ENCODE peak calls at places on chromosomes 7 and 10, in four cellular contexts. One of them, this sample, is unnamed.

GRCh38 chr10:17375936-17376584 is 78.3 kb downstream of the ST8SIA6 start:
- DNase-seq in GM12878: no peak
- DNase-seq in SK-N-SH: peak; percentile 16
- DNase-seq in HepG2: peak; percentile 17
- DNase-seq in this sample: peak; percentile 7

GRCh38 chr7:146690987-146691386 is 574.4 kb downstream of the CNTNAP2 start:
- DNase-seq in GM12878: no peak
- DNase-seq in SK-N-SH: no peak
- DNase-seq in HepG2: no peak
- DNase-seq in this sample: no peak

GRCh38 chr10:121322046-121322445 is 276.2 kb downstream of the FGFR2 start:
- DNase-seq in GM12878: no peak
- DNase-seq in SK-N-SH: no peak
- DNase-seq in HepG2: no peak
- DNase-seq in this sample: no peak

GRCh38 chr7:138161600-138162081 is 85.4 kb downstream of the AKR1D1 start:
- DNase-seq in GM12878: peak; percentile 76
- DNase-seq in SK-N-SH: peak; percentile 91
- DNase-seq in HepG2: peak; percentile 95
- DNase-seq in this sample: peak; percentile 88

GRCh38 chr10:84395581-84395980 is 67.2 kb downstream of the CCSER2 start:
- DNase-seq in GM12878: no peak
- DNase-seq in SK-N-SH: no peak
- DNase-seq in HepG2: no peak
- DNase-seq in this sample: no peak

GRCh38 chr10:130017010-130017630 is 53.0 kb upstream of the EBF3 start:
- DNase-seq in GM12878: no peak
- DNase-seq in SK-N-SH: no peak
- DNase-seq in HepG2: no peak
- DNase-seq in this sample: no peak

GRCh38 chr10:102596506-102596971 is 47.7 kb upstream of the TRIM8 start:
- DNase-seq in GM12878: no peak
- DNase-seq in SK-N-SH: peak; percentile 76
- DNase-seq in HepG2: peak; percentile 70
- DNase-seq in this sample: peak; percentile 66

GRCh38 chr7:142616121-142616643 is 133.1 kb upstream of the PRSS1 start:
- DNase-seq in GM12878: no peak
- DNase-seq in SK-N-SH: no peak
- DNase-seq in HepG2: no peak
- DNase-seq in this sample: no peak

GRCh38 chr10:130377986-130378545 is 241.9 kb downstream of the GLRX3 start:
- DNase-seq in GM12878: no peak
- DNase-seq in SK-N-SH: no peak
- DNase-seq in HepG2: no peak
- DNase-seq in this sample: no peak

GRCh38 chr7:96122746-96123145 is 199.2 kb downstream of the SLC25A13 start:
- DNase-seq in GM12878: no peak
- DNase-seq in SK-N-SH: no peak
- DNase-seq in HepG2: no peak
- DNase-seq in this sample: no peak

GRCh38 chr10:97879241-97879640 is 29.6 kb downstream of the GOLGA7B start:
- DNase-seq in GM12878: no peak
- DNase-seq in SK-N-SH: no peak
- DNase-seq in HepG2: no peak
- DNase-seq in this sample: no peak

GRCh38 chr10:88557659-88558058 is 25.5 kb downstream of the RNLS start:
- DNase-seq in GM12878: no peak
- DNase-seq in SK-N-SH: no peak
- DNase-seq in HepG2: no peak
- DNase-seq in this sample: no peak

GRCh38 chr7:97025983-97026704 is 1.5 kb upstream of the DLX5 start:
- DNase-seq in GM12878: no peak
- DNase-seq in SK-N-SH: no peak
- DNase-seq in HepG2: no peak
- DNase-seq in this sample: no peak

GRCh38 chr7:19011212-19011611 is 106.2 kb downstream of the TWIST1 start:
- DNase-seq in GM12878: no peak
- DNase-seq in SK-N-SH: no peak
- DNase-seq in HepG2: no peak
- DNase-seq in this sample: no peak

GRCh38 chr7:19009936-19010280 is 107.5 kb downstream of the TWIST1 start:
- DNase-seq in GM12878: no peak
- DNase-seq in SK-N-SH: no peak
- DNase-seq in HepG2: no peak
- DNase-seq in this sample: no peak

GRCh38 chr7:19015066-19015465 is 102.4 kb downstream of the TWIST1 start:
- DNase-seq in GM12878: no peak
- DNase-seq in SK-N-SH: no peak
- DNase-seq in HepG2: no peak
- DNase-seq in this sample: no peak

GRCh38 chr7:19009241-19009935 is 108.0 kb downstream of the TWIST1 start:
- DNase-seq in GM12878: no peak
- DNase-seq in SK-N-SH: no peak
- DNase-seq in HepG2: no peak
- DNase-seq in this sample: no peak
- TF ChIP-seq PBX3 in GM12878: no peak
- TF ChIP-seq PBX3 in SK-N-SH: peak; percentile 60
- TF ChIP-seq PBX3 in HepG2: no peak
- TF ChIP-seq PBX3 in this sample: no peak

GRCh38 chr7:122155566-122155965 is 11.5 kb upstream of the AASS start:
- DNase-seq in GM12878: no peak
- DNase-seq in SK-N-SH: no peak
- DNase-seq in HepG2: no peak
- DNase-seq in this sample: no peak
- TF ChIP-seq PBX3 in GM12878: no peak
- TF ChIP-seq PBX3 in SK-N-SH: no peak
- TF ChIP-seq PBX3 in HepG2: no peak
- TF ChIP-seq PBX3 in this sample: no peak

GRCh38 chr10:133530506-133530905 is 3.3 kb downstream of the CYP2E1 start:
- DNase-seq in GM12878: no peak
- DNase-seq in SK-N-SH: no peak
- DNase-seq in HepG2: no peak
- DNase-seq in this sample: no peak
- TF ChIP-seq PBX3 in GM12878: no peak
- TF ChIP-seq PBX3 in SK-N-SH: no peak
- TF ChIP-seq PBX3 in HepG2: no peak
- TF ChIP-seq PBX3 in this sample: no peak

GRCh38 chr10:68795886-68796532 is 31.3 kb upstream of the STOX1 start:
- DNase-seq in GM12878: no peak
- DNase-seq in SK-N-SH: no peak
- DNase-seq in HepG2: no peak
- DNase-seq in this sample: no peak

GRCh38 chr10:68796609-68797008 is 30.7 kb upstream of the STOX1 start:
- DNase-seq in GM12878: no peak
- DNase-seq in SK-N-SH: no peak
- DNase-seq in HepG2: no peak
- DNase-seq in this sample: no peak

GRCh38 chr10:68790476-68790875 is 36.9 kb upstream of the STOX1 start:
- DNase-seq in GM12878: no peak
- DNase-seq in SK-N-SH: no peak
- DNase-seq in HepG2: no peak
- DNase-seq in this sample: no peak

GRCh38 chr10:68787813-68788212 is 39.5 kb upstream of the STOX1 start:
- DNase-seq in GM12878: no peak
- DNase-seq in SK-N-SH: no peak
- DNase-seq in HepG2: no peak
- DNase-seq in this sample: no peak

GRCh38 chr10:68792115-68792514 is 35.2 kb upstream of the STOX1 start:
- DNase-seq in GM12878: no peak
- DNase-seq in SK-N-SH: no peak
- DNase-seq in HepG2: no peak
- DNase-seq in this sample: no peak
- TF ChIP-seq PBX3 in GM12878: no peak
- TF ChIP-seq PBX3 in SK-N-SH: no peak
- TF ChIP-seq PBX3 in HepG2: no peak
- TF ChIP-seq PBX3 in this sample: no peak

GRCh38 chr7:26369519-26370385 is 78.1 kb downstream of the SNX10 start:
- DNase-seq in GM12878: no peak
- DNase-seq in SK-N-SH: peak; percentile 65
- DNase-seq in HepG2: peak; percentile 36
- DNase-seq in this sample: peak; percentile 43

GRCh38 chr7:26374665-26375373 is 83.2 kb downstream of the SNX10 start:
- DNase-seq in GM12878: no peak
- DNase-seq in SK-N-SH: no peak
- DNase-seq in HepG2: no peak
- DNase-seq in this sample: no peak

GRCh38 chr7:26372738-26373137 is 81.1 kb downstream of the SNX10 start:
- DNase-seq in GM12878: no peak
- DNase-seq in SK-N-SH: no peak
- DNase-seq in HepG2: no peak
- DNase-seq in this sample: no peak

GRCh38 chr7:26375604-26376207 is 84.0 kb downstream of the SNX10 start:
- DNase-seq in GM12878: no peak
- DNase-seq in SK-N-SH: no peak
- DNase-seq in HepG2: no peak
- DNase-seq in this sample: no peak

GRCh38 chr7:26372211-26372610 is 80.5 kb downstream of the SNX10 start:
- DNase-seq in GM12878: no peak
- DNase-seq in SK-N-SH: no peak
- DNase-seq in HepG2: no peak
- DNase-seq in this sample: no peak
- TF ChIP-seq PBX3 in GM12878: no peak
- TF ChIP-seq PBX3 in SK-N-SH: no peak
- TF ChIP-seq PBX3 in HepG2: no peak
- TF ChIP-seq PBX3 in this sample: no peak

GRCh38 chr7:69457912-69458491 is 140.3 kb upstream of the AUTS2 start:
- DNase-seq in GM12878: no peak
- DNase-seq in SK-N-SH: no peak
- DNase-seq in HepG2: no peak
- DNase-seq in this sample: no peak
- TF ChIP-seq PBX3 in GM12878: no peak
- TF ChIP-seq PBX3 in SK-N-SH: no peak
- TF ChIP-seq PBX3 in HepG2: no peak
- TF ChIP-seq PBX3 in this sample: no peak

GRCh38 chr10:117775478-117775877 is 232.9 kb downstream of the EMX2 start:
- DNase-seq in GM12878: no peak
- DNase-seq in SK-N-SH: no peak
- DNase-seq in HepG2: no peak
- DNase-seq in this sample: no peak
- TF ChIP-seq PBX3 in GM12878: no peak
- TF ChIP-seq PBX3 in SK-N-SH: no peak
- TF ChIP-seq PBX3 in HepG2: no peak
- TF ChIP-seq PBX3 in this sample: no peak

GRCh38 chr7:95045236-95045923 is 138.0 kb downstream of the PPP1R9A start:
- DNase-seq in GM12878: no peak
- DNase-seq in SK-N-SH: no peak
- DNase-seq in HepG2: peak; percentile 57
- DNase-seq in this sample: peak; percentile 50
- TF ChIP-seq PBX3 in GM12878: no peak
- TF ChIP-seq PBX3 in SK-N-SH: no peak
- TF ChIP-seq PBX3 in HepG2: no peak
- TF ChIP-seq PBX3 in this sample: no peak